ENCODE peak calls at places on chromosome X, in seven cellular contexts. One of them, this sample, is unnamed.

GRCh38 chrX:104288961-104289360 is 34.2 kb upstream of the ESX1 start:
- DNase-seq in neuronal stem cell: no peak
- DNase-seq in IMR-90: no peak
- DNase-seq in mesenchymal stem cell: no peak
- DNase-seq in H9: no peak
- DNase-seq in H1: no peak
- DNase-seq in trophoblast cell: no peak
- DNase-seq in this sample: no peak

GRCh38 chrX:31227250-31227649 is 155.4 kb upstream of the FTHL17 start:
- DNase-seq in neuronal stem cell: no peak
- DNase-seq in IMR-90: peak
- DNase-seq in mesenchymal stem cell: no peak
- DNase-seq in H9: no peak
- DNase-seq in H1: no peak
- DNase-seq in trophoblast cell: peak
- DNase-seq in this sample: no peak

GRCh38 chrX:9832811-9833210 is 46.6 kb downstream of the SHROOM2 start:
- DNase-seq in neuronal stem cell: no peak
- DNase-seq in IMR-90: no peak
- DNase-seq in mesenchymal stem cell: no peak
- DNase-seq in H9: peak
- DNase-seq in H1: no peak
- DNase-seq in trophoblast cell: no peak
- DNase-seq in this sample: peak

GRCh38 chrX:72020788-72021187 is 110.1 kb downstream of the NHSL2 start:
- DNase-seq in neuronal stem cell: no peak
- DNase-seq in IMR-90: no peak
- DNase-seq in mesenchymal stem cell: no peak
- DNase-seq in H9: no peak
- DNase-seq in H1: no peak
- DNase-seq in trophoblast cell: no peak
- DNase-seq in this sample: no peak

GRCh38 chrX:153726286-153727107 is 1.8 kb downstream of the ABCD1 start:
- DNase-seq in neuronal stem cell: peak
- DNase-seq in IMR-90: peak
- DNase-seq in mesenchymal stem cell: peak
- DNase-seq in H9: peak
- DNase-seq in H1: peak
- DNase-seq in trophoblast cell: peak
- DNase-seq in this sample: peak

GRCh38 chrX:103254171-103254824 is 657 bp downstream of the TCEAL8 start:
- DNase-seq in neuronal stem cell: peak
- DNase-seq in IMR-90: peak
- DNase-seq in mesenchymal stem cell: peak
- DNase-seq in H9: peak
- DNase-seq in H1: peak
- DNase-seq in trophoblast cell: peak
- DNase-seq in this sample: peak

GRCh38 chrX:50067435-50068292 is 133.1 kb downstream of the AKAP4 start:
- DNase-seq in neuronal stem cell: peak
- DNase-seq in IMR-90: peak
- DNase-seq in mesenchymal stem cell: peak
- DNase-seq in H9: peak
- DNase-seq in H1: peak
- DNase-seq in trophoblast cell: peak
- DNase-seq in this sample: peak

GRCh38 chrX:140274761-140275525 is 229.9 kb downstream of the SOX3 start:
- DNase-seq in neuronal stem cell: peak
- DNase-seq in IMR-90: peak
- DNase-seq in mesenchymal stem cell: peak
- DNase-seq in H9: peak
- DNase-seq in H1: no peak
- DNase-seq in trophoblast cell: no peak
- DNase-seq in this sample: peak

GRCh38 chrX:146881521-146881920 is 67.0 kb upstream of the CXorf51A start:
- DNase-seq in neuronal stem cell: no peak
- DNase-seq in IMR-90: no peak
- DNase-seq in mesenchymal stem cell: no peak
- DNase-seq in H9: no peak
- DNase-seq in H1: no peak
- DNase-seq in trophoblast cell: no peak
- DNase-seq in this sample: no peak

GRCh38 chrX:11138498-11139390 is 27.6 kb downstream of the HCCS start:
- DNase-seq in neuronal stem cell: no peak
- DNase-seq in IMR-90: no peak
- DNase-seq in mesenchymal stem cell: no peak
- DNase-seq in H9: no peak
- DNase-seq in H1: no peak
- DNase-seq in trophoblast cell: no peak
- DNase-seq in this sample: no peak

GRCh38 chrX:109840585-109840984 is 107.5 kb upstream of the ACSL4 start:
- DNase-seq in neuronal stem cell: no peak
- DNase-seq in IMR-90: peak
- DNase-seq in mesenchymal stem cell: peak
- DNase-seq in H9: no peak
- DNase-seq in H1: no peak
- DNase-seq in trophoblast cell: peak
- DNase-seq in this sample: peak

GRCh38 chrX:137549846-137550534 is 15.9 kb upstream of the ZIC3 start:
- DNase-seq in neuronal stem cell: no peak
- DNase-seq in IMR-90: no peak
- DNase-seq in mesenchymal stem cell: no peak
- DNase-seq in H9: peak
- DNase-seq in H1: peak
- DNase-seq in trophoblast cell: no peak
- DNase-seq in this sample: peak

GRCh38 chrX:107894038-107894437 is 68.4 kb downstream of the MID2 start:
- DNase-seq in neuronal stem cell: peak
- DNase-seq in IMR-90: peak
- DNase-seq in mesenchymal stem cell: peak
- DNase-seq in H9: no peak
- DNase-seq in H1: peak
- DNase-seq in trophoblast cell: peak
- DNase-seq in this sample: peak

GRCh38 chrX:86348669-86349068 is 200.4 kb downstream of the DACH2 start:
- DNase-seq in neuronal stem cell: no peak
- DNase-seq in IMR-90: no peak
- DNase-seq in mesenchymal stem cell: no peak
- DNase-seq in H9: peak
- DNase-seq in H1: peak
- DNase-seq in trophoblast cell: no peak
- DNase-seq in this sample: peak

GRCh38 chrX:3141031-3141430 is 99.8 kb downstream of the ARSF start:
- DNase-seq in neuronal stem cell: no peak
- DNase-seq in IMR-90: peak
- DNase-seq in mesenchymal stem cell: no peak
- DNase-seq in H9: no peak
- DNase-seq in H1: no peak
- DNase-seq in trophoblast cell: no peak
- DNase-seq in this sample: no peak

GRCh38 chrX:63503541-63503940 is 152.4 kb upstream of the SPIN4 start:
- DNase-seq in neuronal stem cell: peak
- DNase-seq in IMR-90: peak
- DNase-seq in mesenchymal stem cell: peak
- DNase-seq in H9: peak
- DNase-seq in H1: no peak
- DNase-seq in trophoblast cell: peak
- DNase-seq in this sample: peak

GRCh38 chrX:154044045-154044444 is 24.3 kb upstream of the IRAK1 start:
- DNase-seq in neuronal stem cell: no peak
- DNase-seq in IMR-90: no peak
- DNase-seq in mesenchymal stem cell: no peak
- DNase-seq in H9: no peak
- DNase-seq in H1: no peak
- DNase-seq in trophoblast cell: no peak
- DNase-seq in this sample: no peak

GRCh38 chrX:20032201-20032600 is 41.3 kb upstream of the BCLAF3 start:
- DNase-seq in neuronal stem cell: no peak
- DNase-seq in IMR-90: no peak
- DNase-seq in mesenchymal stem cell: no peak
- DNase-seq in H9: no peak
- DNase-seq in H1: no peak
- DNase-seq in trophoblast cell: no peak
- DNase-seq in this sample: no peak

GRCh38 chrX:155334486-155335316 is at the start of gene CLIC2:
- DNase-seq in neuronal stem cell: no peak
- DNase-seq in IMR-90: peak
- DNase-seq in mesenchymal stem cell: peak
- DNase-seq in H9: no peak
- DNase-seq in H1: no peak
- DNase-seq in trophoblast cell: peak
- DNase-seq in this sample: no peak

GRCh38 chrX:41684138-41684537 is 4.6 kb upstream of the GPR34 start:
- DNase-seq in neuronal stem cell: no peak
- DNase-seq in IMR-90: peak
- DNase-seq in mesenchymal stem cell: no peak
- DNase-seq in H9: no peak
- DNase-seq in H1: no peak
- DNase-seq in trophoblast cell: no peak
- DNase-seq in this sample: no peak

GRCh38 chrX:11287505-11287904 is 5.7 kb upstream of the AMELX start:
- DNase-seq in neuronal stem cell: no peak
- DNase-seq in IMR-90: peak
- DNase-seq in mesenchymal stem cell: peak
- DNase-seq in H9: no peak
- DNase-seq in H1: no peak
- DNase-seq in trophoblast cell: peak
- DNase-seq in this sample: no peak

GRCh38 chrX:6163761-6164160 is 64.9 kb downstream of the NLGN4X start:
- DNase-seq in neuronal stem cell: no peak
- DNase-seq in IMR-90: no peak
- DNase-seq in mesenchymal stem cell: no peak
- DNase-seq in H9: no peak
- DNase-seq in H1: no peak
- DNase-seq in trophoblast cell: peak
- DNase-seq in this sample: no peak

GRCh38 chrX:103329991-103330390 is at the start of gene TCEAL7:
- DNase-seq in neuronal stem cell: no peak
- DNase-seq in IMR-90: peak
- DNase-seq in mesenchymal stem cell: no peak
- DNase-seq in H9: peak
- DNase-seq in H1: no peak
- DNase-seq in trophoblast cell: peak
- DNase-seq in this sample: peak

GRCh38 chrX:39418936-39419659 is 617.8 kb downstream of the MID1IP1 start:
- DNase-seq in neuronal stem cell: no peak
- DNase-seq in IMR-90: no peak
- DNase-seq in mesenchymal stem cell: peak
- DNase-seq in H9: no peak
- DNase-seq in H1: no peak
- DNase-seq in trophoblast cell: no peak
- DNase-seq in this sample: no peak

GRCh38 chrX:154748712-154749339 is 2.1 kb downstream of the GAB3 start:
- DNase-seq in neuronal stem cell: peak
- DNase-seq in IMR-90: peak
- DNase-seq in mesenchymal stem cell: peak
- DNase-seq in H9: no peak
- DNase-seq in H1: no peak
- DNase-seq in trophoblast cell: peak
- DNase-seq in this sample: peak

GRCh38 chrX:147850875-147851274 is 60.8 kb upstream of the FMR1 start:
- DNase-seq in neuronal stem cell: no peak
- DNase-seq in IMR-90: no peak
- DNase-seq in mesenchymal stem cell: no peak
- DNase-seq in H9: no peak
- DNase-seq in H1: no peak
- DNase-seq in trophoblast cell: peak
- DNase-seq in this sample: no peak

GRCh38 chrX:43510194-43510593 is 145.9 kb upstream of the MAOA start:
- DNase-seq in neuronal stem cell: no peak
- DNase-seq in IMR-90: no peak
- DNase-seq in mesenchymal stem cell: no peak
- DNase-seq in H9: no peak
- DNase-seq in H1: no peak
- DNase-seq in trophoblast cell: no peak
- DNase-seq in this sample: no peak

GRCh38 chrX:63673896-63674295 is 111.1 kb downstream of the ARHGEF9 start:
- DNase-seq in neuronal stem cell: no peak
- DNase-seq in IMR-90: no peak
- DNase-seq in mesenchymal stem cell: no peak
- DNase-seq in H9: no peak
- DNase-seq in H1: no peak
- DNase-seq in trophoblast cell: no peak
- DNase-seq in this sample: no peak

GRCh38 chrX:73268463-73268862 is 53.8 kb upstream of the NAP1L2 start:
- DNase-seq in neuronal stem cell: no peak
- DNase-seq in IMR-90: no peak
- DNase-seq in mesenchymal stem cell: no peak
- DNase-seq in H9: no peak
- DNase-seq in H1: no peak
- DNase-seq in trophoblast cell: no peak
- DNase-seq in this sample: no peak

GRCh38 chrX:20802036-20802435 is 535.3 kb upstream of the RPS6KA3 start:
- DNase-seq in neuronal stem cell: no peak
- DNase-seq in IMR-90: no peak
- DNase-seq in mesenchymal stem cell: no peak
- DNase-seq in H9: no peak
- DNase-seq in H1: no peak
- DNase-seq in trophoblast cell: peak
- DNase-seq in this sample: no peak

GRCh38 chrX:151741606-151742005 is 7.1 kb downstream of the CNGA2 start:
- DNase-seq in neuronal stem cell: no peak
- DNase-seq in IMR-90: no peak
- DNase-seq in mesenchymal stem cell: no peak
- DNase-seq in H9: no peak
- DNase-seq in H1: no peak
- DNase-seq in trophoblast cell: no peak
- DNase-seq in this sample: no peak
- H2BK120ac ChIP-seq in neuronal stem cell: no peak
- H2BK120ac ChIP-seq in IMR-90: no peak
- H2BK120ac ChIP-seq in mesenchymal stem cell: no peak
- H2BK120ac ChIP-seq in H9: no peak
- H2BK120ac ChIP-seq in H1: no peak
- H2BK120ac ChIP-seq in trophoblast cell: no peak
- H2BK120ac ChIP-seq in this sample: no peak

GRCh38 chrX:1528884-1529203 is 8.1 kb downstream of the P2RY8 start:
- DNase-seq in neuronal stem cell: no peak
- DNase-seq in IMR-90: no peak
- DNase-seq in mesenchymal stem cell: no peak
- DNase-seq in H9: no peak
- DNase-seq in H1: peak
- DNase-seq in trophoblast cell: no peak
- DNase-seq in this sample: no peak
- H2BK120ac ChIP-seq in neuronal stem cell: no peak
- H2BK120ac ChIP-seq in IMR-90: no peak
- H2BK120ac ChIP-seq in mesenchymal stem cell: no peak
- H2BK120ac ChIP-seq in H9: no peak
- H2BK120ac ChIP-seq in H1: no peak
- H2BK120ac ChIP-seq in trophoblast cell: no peak
- H2BK120ac ChIP-seq in this sample: no peak

GRCh38 chrX:112695494-112695893 is 15.8 kb upstream of the LHFPL1 start:
- DNase-seq in neuronal stem cell: no peak
- DNase-seq in IMR-90: no peak
- DNase-seq in mesenchymal stem cell: no peak
- DNase-seq in H9: no peak
- DNase-seq in H1: no peak
- DNase-seq in trophoblast cell: no peak
- DNase-seq in this sample: no peak
- H2BK120ac ChIP-seq in neuronal stem cell: no peak
- H2BK120ac ChIP-seq in IMR-90: no peak
- H2BK120ac ChIP-seq in mesenchymal stem cell: no peak
- H2BK120ac ChIP-seq in H9: no peak
- H2BK120ac ChIP-seq in H1: no peak
- H2BK120ac ChIP-seq in trophoblast cell: no peak
- H2BK120ac ChIP-seq in this sample: no peak

GRCh38 chrX:13898603-13899002 is 81.7 kb upstream of the GPM6B start:
- DNase-seq in neuronal stem cell: no peak
- DNase-seq in IMR-90: peak
- DNase-seq in mesenchymal stem cell: no peak
- DNase-seq in H9: no peak
- DNase-seq in H1: no peak
- DNase-seq in trophoblast cell: no peak
- DNase-seq in this sample: no peak
- H2BK120ac ChIP-seq in neuronal stem cell: no peak
- H2BK120ac ChIP-seq in IMR-90: no peak
- H2BK120ac ChIP-seq in mesenchymal stem cell: no peak
- H2BK120ac ChIP-seq in H9: no peak
- H2BK120ac ChIP-seq in H1: no peak
- H2BK120ac ChIP-seq in trophoblast cell: no peak
- H2BK120ac ChIP-seq in this sample: no peak